ENCODE peak calls at places on chromosomes 11 and 22, in six cellular contexts. One of them, this sample, is unnamed.

GRCh38 chr11:57303280-57303989 is 21.3 kb downstream of the TNKS1BP1 start:
- DNase-seq in MM.1S: no peak
- DNase-seq in lower leg skin: no peak
- DNase-seq in cardiac fibroblast: no peak
- DNase-seq in fibroblast of the aortic adventitia: no peak
- DNase-seq in astrocyte of the spinal cord: no peak
- DNase-seq in this sample: no peak

GRCh38 chr11:83816572-83817187 is 530.5 kb upstream of the CCDC90B start:
- DNase-seq in astrocyte of the spinal cord: peak; percentile 33
- DNase-seq in MM.1S: peak; percentile 53
- DNase-seq in lower leg skin: no peak
- DNase-seq in cardiac fibroblast: peak; percentile 41
- DNase-seq in fibroblast of the aortic adventitia: peak; percentile 29
- DNase-seq in this sample: no peak

GRCh38 chr11:100980156-100980555 is 149.5 kb downstream of the PGR start:
- DNase-seq in astrocyte of the spinal cord: peak; percentile 19
- DNase-seq in cardiac fibroblast: peak; percentile 60
- DNase-seq in fibroblast of the aortic adventitia: peak; percentile 21
- DNase-seq in lower leg skin: no peak
- DNase-seq in MM.1S: no peak
- DNase-seq in this sample: peak; percentile 33

GRCh38 chr11:70788247-70789022 is 390.1 kb downstream of the CTTN start:
- DNase-seq in astrocyte of the spinal cord: peak; percentile 88
- DNase-seq in fibroblast of the aortic adventitia: peak; percentile 80
- DNase-seq in cardiac fibroblast: peak; percentile 75
- DNase-seq in MM.1S: no peak
- DNase-seq in lower leg skin: no peak
- DNase-seq in this sample: no peak

GRCh38 chr22:26709617-26710390 is 52.4 kb downstream of the MIAT start:
- DNase-seq in cardiac fibroblast: peak; percentile 36
- DNase-seq in lower leg skin: no peak
- DNase-seq in fibroblast of the aortic adventitia: peak; percentile 56
- DNase-seq in MM.1S: no peak
- DNase-seq in astrocyte of the spinal cord: peak; percentile 29
- DNase-seq in this sample: no peak

GRCh38 chr11:113018913-113019312 is 57.7 kb downstream of the NCAM1 start:
- DNase-seq in astrocyte of the spinal cord: no peak
- DNase-seq in cardiac fibroblast: no peak
- DNase-seq in fibroblast of the aortic adventitia: no peak
- DNase-seq in MM.1S: no peak
- DNase-seq in lower leg skin: no peak
- DNase-seq in this sample: no peak

GRCh38 chr22:31005535-31005934 is 36.5 kb downstream of the TUG1 start:
- DNase-seq in MM.1S: no peak
- DNase-seq in cardiac fibroblast: no peak
- DNase-seq in astrocyte of the spinal cord: no peak
- DNase-seq in fibroblast of the aortic adventitia: no peak
- DNase-seq in lower leg skin: no peak
- DNase-seq in this sample: no peak

GRCh38 chr11:14513800-14514199 is 6.4 kb downstream of the PSMA1 start:
- DNase-seq in fibroblast of the aortic adventitia: no peak
- DNase-seq in astrocyte of the spinal cord: no peak
- DNase-seq in lower leg skin: no peak
- DNase-seq in cardiac fibroblast: no peak
- DNase-seq in MM.1S: no peak
- DNase-seq in this sample: no peak

GRCh38 chr11:58688779-58689503 is 42.8 kb downstream of the GLYAT start:
- DNase-seq in astrocyte of the spinal cord: no peak
- DNase-seq in fibroblast of the aortic adventitia: no peak
- DNase-seq in cardiac fibroblast: no peak
- DNase-seq in MM.1S: no peak
- DNase-seq in lower leg skin: no peak
- DNase-seq in this sample: no peak

GRCh38 chr11:34405079-34405858 is 33.5 kb upstream of the CAT start:
- DNase-seq in lower leg skin: peak; percentile 34
- DNase-seq in MM.1S: no peak
- DNase-seq in cardiac fibroblast: peak; percentile 14
- DNase-seq in fibroblast of the aortic adventitia: peak; percentile 43
- DNase-seq in astrocyte of the spinal cord: peak; percentile 20
- DNase-seq in this sample: no peak

GRCh38 chr11:113341388-113342165 is 27.2 kb downstream of the TTC12 start:
- DNase-seq in cardiac fibroblast: no peak
- DNase-seq in fibroblast of the aortic adventitia: no peak
- DNase-seq in astrocyte of the spinal cord: no peak
- DNase-seq in MM.1S: no peak
- DNase-seq in lower leg skin: no peak
- DNase-seq in this sample: no peak

GRCh38 chr22:25729595-25729994 is 12.4 kb upstream of the MYO18B start:
- DNase-seq in astrocyte of the spinal cord: no peak
- DNase-seq in lower leg skin: no peak
- DNase-seq in MM.1S: no peak
- DNase-seq in fibroblast of the aortic adventitia: no peak
- DNase-seq in cardiac fibroblast: no peak
- DNase-seq in this sample: no peak

GRCh38 chr11:15750535-15751297 is 605.6 kb downstream of the SOX6 start:
- DNase-seq in cardiac fibroblast: no peak
- DNase-seq in lower leg skin: no peak
- DNase-seq in MM.1S: no peak
- DNase-seq in astrocyte of the spinal cord: no peak
- DNase-seq in fibroblast of the aortic adventitia: no peak
- DNase-seq in this sample: no peak

GRCh38 chr22:48975886-48976285 is 851.8 kb downstream of the BRD1 start:
- DNase-seq in fibroblast of the aortic adventitia: no peak
- DNase-seq in cardiac fibroblast: no peak
- DNase-seq in lower leg skin: no peak
- DNase-seq in MM.1S: no peak
- DNase-seq in astrocyte of the spinal cord: no peak
- DNase-seq in this sample: no peak

GRCh38 chr11:14237333-14237988 is 121.5 kb downstream of the RRAS2 start:
- DNase-seq in astrocyte of the spinal cord: no peak
- DNase-seq in cardiac fibroblast: no peak
- DNase-seq in fibroblast of the aortic adventitia: no peak
- DNase-seq in MM.1S: peak; percentile 84
- DNase-seq in lower leg skin: no peak
- DNase-seq in this sample: no peak

GRCh38 chr22:36377022-36377631 is 10.6 kb downstream of the MYH9 start:
- DNase-seq in cardiac fibroblast: no peak
- DNase-seq in MM.1S: peak; percentile 81
- DNase-seq in lower leg skin: no peak
- DNase-seq in astrocyte of the spinal cord: no peak
- DNase-seq in fibroblast of the aortic adventitia: no peak
- DNase-seq in this sample: no peak

GRCh38 chr11:30016588-30017363 is at the start of gene KCNA4:
- DNase-seq in fibroblast of the aortic adventitia: no peak
- DNase-seq in MM.1S: peak; percentile 36
- DNase-seq in astrocyte of the spinal cord: no peak
- DNase-seq in lower leg skin: no peak
- DNase-seq in cardiac fibroblast: peak; percentile 32
- DNase-seq in this sample: no peak

GRCh38 chr11:62601114-62601363 is 626 bp downstream of the MTA2 start:
- DNase-seq in fibroblast of the aortic adventitia: no peak
- DNase-seq in lower leg skin: no peak
- DNase-seq in MM.1S: peak; percentile 31
- DNase-seq in astrocyte of the spinal cord: no peak
- DNase-seq in cardiac fibroblast: no peak
- DNase-seq in this sample: no peak

GRCh38 chr11:112620621-112621394 is 340.4 kb upstream of the NCAM1 start:
- DNase-seq in fibroblast of the aortic adventitia: peak; percentile 18
- DNase-seq in cardiac fibroblast: no peak
- DNase-seq in lower leg skin: no peak
- DNase-seq in MM.1S: no peak
- DNase-seq in astrocyte of the spinal cord: peak; percentile 22
- DNase-seq in this sample: peak; percentile 14

GRCh38 chr11:98456281-98456680 is 564.5 kb upstream of the CNTN5 start:
- DNase-seq in astrocyte of the spinal cord: no peak
- DNase-seq in MM.1S: no peak
- DNase-seq in fibroblast of the aortic adventitia: no peak
- DNase-seq in lower leg skin: no peak
- DNase-seq in cardiac fibroblast: no peak
- DNase-seq in this sample: no peak

GRCh38 chr11:98453378-98453777 is 567.4 kb upstream of the CNTN5 start:
- DNase-seq in cardiac fibroblast: no peak
- DNase-seq in astrocyte of the spinal cord: no peak
- DNase-seq in MM.1S: no peak
- DNase-seq in lower leg skin: no peak
- DNase-seq in fibroblast of the aortic adventitia: no peak
- DNase-seq in this sample: no peak

GRCh38 chr11:98455500-98456186 is 565.1 kb upstream of the CNTN5 start:
- DNase-seq in lower leg skin: no peak
- DNase-seq in MM.1S: no peak
- DNase-seq in cardiac fibroblast: no peak
- DNase-seq in astrocyte of the spinal cord: no peak
- DNase-seq in fibroblast of the aortic adventitia: no peak
- DNase-seq in this sample: no peak
- TF ChIP-seq CTCF in lower leg skin: no peak
- TF ChIP-seq CTCF in MM.1S: no peak
- TF ChIP-seq CTCF in cardiac fibroblast: no peak
- TF ChIP-seq CTCF in astrocyte of the spinal cord: no peak
- TF ChIP-seq CTCF in fibroblast of the aortic adventitia: no peak
- TF ChIP-seq CTCF in this sample: peak; percentile 52

GRCh38 chr11:95714853-95715776 is 74.5 kb downstream of the FAM76B start:
- DNase-seq in MM.1S: no peak
- DNase-seq in fibroblast of the aortic adventitia: no peak
- DNase-seq in lower leg skin: no peak
- DNase-seq in astrocyte of the spinal cord: no peak
- DNase-seq in cardiac fibroblast: no peak
- DNase-seq in this sample: no peak

GRCh38 chr11:95716266-95716665 is 73.3 kb downstream of the FAM76B start:
- DNase-seq in lower leg skin: no peak
- DNase-seq in fibroblast of the aortic adventitia: peak; percentile 43
- DNase-seq in MM.1S: peak; percentile 19
- DNase-seq in astrocyte of the spinal cord: peak; percentile 52
- DNase-seq in cardiac fibroblast: no peak
- DNase-seq in this sample: no peak

GRCh38 chr11:95717314-95717713 is 72.3 kb downstream of the FAM76B start:
- DNase-seq in cardiac fibroblast: no peak
- DNase-seq in astrocyte of the spinal cord: no peak
- DNase-seq in lower leg skin: no peak
- DNase-seq in MM.1S: no peak
- DNase-seq in fibroblast of the aortic adventitia: no peak
- DNase-seq in this sample: no peak

GRCh38 chr11:95713428-95713827 is 76.2 kb downstream of the FAM76B start:
- DNase-seq in lower leg skin: no peak
- DNase-seq in astrocyte of the spinal cord: no peak
- DNase-seq in cardiac fibroblast: no peak
- DNase-seq in MM.1S: no peak
- DNase-seq in fibroblast of the aortic adventitia: no peak
- DNase-seq in this sample: no peak

DNA sequence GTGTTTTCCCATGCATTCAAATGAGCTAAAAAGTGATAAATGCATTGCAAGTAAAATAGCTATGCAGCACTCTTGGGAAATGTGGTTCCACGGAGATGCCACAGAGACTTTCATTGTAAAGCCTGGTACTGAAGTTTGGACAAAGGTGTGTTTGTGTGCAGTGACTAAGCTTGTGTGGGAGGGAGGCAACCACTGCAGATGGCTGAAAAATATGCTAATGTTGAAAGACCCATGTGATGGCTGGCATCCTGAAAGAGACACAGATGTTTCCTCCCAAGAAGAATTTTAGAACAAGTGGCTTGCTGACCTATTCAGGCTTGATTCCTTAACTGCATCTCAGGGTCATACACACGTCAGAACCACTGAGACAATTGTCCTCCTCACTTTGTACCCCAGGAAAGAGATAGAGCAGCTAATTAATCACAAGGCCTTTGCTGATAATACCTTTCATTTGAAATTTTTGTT is 73.8 kb downstream of the FAM76B start:
- DNase-seq in MM.1S: peak; percentile 88
- DNase-seq in cardiac fibroblast: peak; percentile 48
- DNase-seq in astrocyte of the spinal cord: peak; percentile 66
- DNase-seq in lower leg skin: no peak
- DNase-seq in fibroblast of the aortic adventitia: peak; percentile 38
- DNase-seq in this sample: no peak
- H3K4me3 ChIP-seq in MM.1S: peak overlapping the region; percentile 40
- H3K4me3 ChIP-seq in cardiac fibroblast: no peak overlapping the region
- H3K4me3 ChIP-seq in astrocyte of the spinal cord: no peak overlapping the region
- H3K4me3 ChIP-seq in lower leg skin: no peak overlapping the region
- H3K4me3 ChIP-seq in fibroblast of the aortic adventitia: no peak overlapping the region
- H3K4me3 ChIP-seq in this sample: no peak overlapping the region

GRCh38 chr11:88340366-88340930 is 2.9 kb upstream of the CTSC start:
- DNase-seq in fibroblast of the aortic adventitia: peak; percentile 49
- DNase-seq in cardiac fibroblast: no peak
- DNase-seq in MM.1S: no peak
- DNase-seq in astrocyte of the spinal cord: no peak
- DNase-seq in lower leg skin: no peak
- DNase-seq in this sample: no peak

GRCh38 chr11:88335284-88335683 is 2.3 kb downstream of the CTSC start:
- DNase-seq in astrocyte of the spinal cord: no peak
- DNase-seq in MM.1S: no peak
- DNase-seq in cardiac fibroblast: no peak
- DNase-seq in fibroblast of the aortic adventitia: no peak
- DNase-seq in lower leg skin: no peak
- DNase-seq in this sample: no peak

GRCh38 chr11:88338223-88338661 is 706 bp upstream of the CTSC start:
- DNase-seq in MM.1S: peak; percentile 72
- DNase-seq in cardiac fibroblast: peak; percentile 88
- DNase-seq in fibroblast of the aortic adventitia: peak; percentile 79
- DNase-seq in lower leg skin: peak; percentile 55
- DNase-seq in astrocyte of the spinal cord: peak; percentile 66
- DNase-seq in this sample: peak; percentile 60

GRCh38 chr11:88341852-88342251 is 4.3 kb upstream of the CTSC start:
- DNase-seq in lower leg skin: no peak
- DNase-seq in astrocyte of the spinal cord: no peak
- DNase-seq in fibroblast of the aortic adventitia: no peak
- DNase-seq in MM.1S: no peak
- DNase-seq in cardiac fibroblast: no peak
- DNase-seq in this sample: no peak

GRCh38 chr11:88337342-88338222 is at the start of gene CTSC:
- DNase-seq in astrocyte of the spinal cord: peak; percentile 87
- DNase-seq in lower leg skin: peak; percentile 90
- DNase-seq in cardiac fibroblast: peak; percentile 93
- DNase-seq in MM.1S: peak; percentile 95
- DNase-seq in fibroblast of the aortic adventitia: peak; percentile 83
- DNase-seq in this sample: peak; percentile 99
- TF ChIP-seq CTCF in astrocyte of the spinal cord: no peak
- TF ChIP-seq CTCF in lower leg skin: no peak
- TF ChIP-seq CTCF in cardiac fibroblast: no peak
- TF ChIP-seq CTCF in MM.1S: no peak
- TF ChIP-seq CTCF in fibroblast of the aortic adventitia: no peak
- TF ChIP-seq CTCF in this sample: no peak

GRCh38 chr22:46054878-46055158 is 77.9 kb upstream of the WNT7B start:
- DNase-seq in fibroblast of the aortic adventitia: no peak
- DNase-seq in lower leg skin: no peak
- DNase-seq in astrocyte of the spinal cord: peak; percentile 14
- DNase-seq in cardiac fibroblast: no peak
- DNase-seq in MM.1S: no peak
- DNase-seq in this sample: no peak

GRCh38 chr22:46057206-46057605 is 80.2 kb upstream of the WNT7B start:
- DNase-seq in fibroblast of the aortic adventitia: peak; percentile 62
- DNase-seq in astrocyte of the spinal cord: peak; percentile 50
- DNase-seq in MM.1S: peak; percentile 23
- DNase-seq in lower leg skin: no peak
- DNase-seq in cardiac fibroblast: no peak
- DNase-seq in this sample: peak; percentile 2

GRCh38 chr22:46055176-46055850 is 78.4 kb upstream of the WNT7B start:
- DNase-seq in lower leg skin: no peak
- DNase-seq in cardiac fibroblast: no peak
- DNase-seq in astrocyte of the spinal cord: peak; percentile 18
- DNase-seq in MM.1S: no peak
- DNase-seq in fibroblast of the aortic adventitia: peak; percentile 48
- DNase-seq in this sample: no peak

GRCh38 chr22:46056169-46057041 is 79.4 kb upstream of the WNT7B start:
- DNase-seq in MM.1S: no peak
- DNase-seq in lower leg skin: no peak
- DNase-seq in cardiac fibroblast: no peak
- DNase-seq in astrocyte of the spinal cord: peak; percentile 60
- DNase-seq in fibroblast of the aortic adventitia: peak; percentile 77
- DNase-seq in this sample: peak; percentile 9

GRCh38 chr22:46055851-46056168 is 78.8 kb upstream of the WNT7B start:
- DNase-seq in astrocyte of the spinal cord: no peak
- DNase-seq in lower leg skin: no peak
- DNase-seq in MM.1S: no peak
- DNase-seq in fibroblast of the aortic adventitia: no peak
- DNase-seq in cardiac fibroblast: no peak
- DNase-seq in this sample: peak; percentile 4
- H3K4me3 ChIP-seq in astrocyte of the spinal cord: peak overlapping the region; percentile 47
- H3K4me3 ChIP-seq in lower leg skin: no peak overlapping the region
- H3K4me3 ChIP-seq in MM.1S: no peak overlapping the region
- H3K4me3 ChIP-seq in fibroblast of the aortic adventitia: peak overlapping the region; percentile 71
- H3K4me3 ChIP-seq in cardiac fibroblast: no peak overlapping the region
- H3K4me3 ChIP-seq in this sample: no peak overlapping the region